ENCODE peak calls at places on chromosomes 16 and 17, in six cellular contexts. One of them, this sample, is unnamed. For H3K9me3, the result is how much of the 10 kb centered on the place peaks cover.

GRCh38 chr17:33889766-33890165 is 365.3 kb upstream of the CCL2 start:
- DNase-seq in Panc1: no peak
- DNase-seq in CD8-positive, alpha-beta memory T cell: no peak
- DNase-seq in small intestine: no peak
- DNase-seq in A549: no peak
- DNase-seq in adipocyte: no peak
- DNase-seq in this sample: no peak

GRCh38 chr17:56595831-56596740 is 2.6 kb downstream of the NOG start:
- DNase-seq in A549: no peak
- DNase-seq in Panc1: no peak
- DNase-seq in small intestine: peak
- DNase-seq in CD8-positive, alpha-beta memory T cell: no peak
- DNase-seq in adipocyte: peak
- DNase-seq in this sample: no peak

GRCh38 chr17:39235555-39236221 is 9.9 kb upstream of the STAC2 start:
- DNase-seq in Panc1: no peak
- DNase-seq in CD8-positive, alpha-beta memory T cell: peak
- DNase-seq in small intestine: peak
- DNase-seq in A549: peak
- DNase-seq in adipocyte: peak
- DNase-seq in this sample: no peak

GRCh38 chr16:75265911-75266701 is 14.7 kb upstream of the BCAR1 start:
- DNase-seq in CD8-positive, alpha-beta memory T cell: no peak
- DNase-seq in A549: peak
- DNase-seq in adipocyte: peak
- DNase-seq in small intestine: peak
- DNase-seq in Panc1: no peak
- DNase-seq in this sample: peak

GRCh38 chr16:48911700-48912099 is 301.7 kb upstream of the N4BP1 start:
- DNase-seq in adipocyte: peak
- DNase-seq in Panc1: no peak
- DNase-seq in CD8-positive, alpha-beta memory T cell: no peak
- DNase-seq in A549: no peak
- DNase-seq in small intestine: no peak
- DNase-seq in this sample: no peak

GRCh38 chr16:777826-778225 is 10.4 kb downstream of the RPUSD1 start:
- DNase-seq in A549: no peak
- DNase-seq in adipocyte: peak
- DNase-seq in CD8-positive, alpha-beta memory T cell: no peak
- DNase-seq in small intestine: no peak
- DNase-seq in Panc1: no peak
- DNase-seq in this sample: no peak

GRCh38 chr17:18980682-18981384 is 23.7 kb downstream of the FAM83G start:
- DNase-seq in A549: no peak
- DNase-seq in Panc1: no peak
- DNase-seq in small intestine: no peak
- DNase-seq in adipocyte: no peak
- DNase-seq in CD8-positive, alpha-beta memory T cell: no peak
- DNase-seq in this sample: no peak

GRCh38 chr17:65712383-65713267 is 151.2 kb upstream of the AXIN2 start:
- DNase-seq in A549: no peak
- DNase-seq in small intestine: no peak
- DNase-seq in adipocyte: no peak
- DNase-seq in CD8-positive, alpha-beta memory T cell: no peak
- DNase-seq in Panc1: no peak
- DNase-seq in this sample: no peak

GRCh38 chr17:80145076-80146075 is 1.6 kb downstream of the EIF4A3 start:
- DNase-seq in Panc1: no peak
- DNase-seq in CD8-positive, alpha-beta memory T cell: no peak
- DNase-seq in adipocyte: peak
- DNase-seq in small intestine: no peak
- DNase-seq in A549: no peak
- DNase-seq in this sample: no peak

GRCh38 chr17:77863814-77864161 is 94.7 kb upstream of the TNRC6C start:
- DNase-seq in small intestine: peak
- DNase-seq in A549: no peak
- DNase-seq in Panc1: no peak
- DNase-seq in adipocyte: no peak
- DNase-seq in CD8-positive, alpha-beta memory T cell: no peak
- DNase-seq in this sample: peak

GRCh38 chr16:57863434-57864160 is 61.3 kb upstream of the KIFC3 start:
- DNase-seq in CD8-positive, alpha-beta memory T cell: no peak
- DNase-seq in adipocyte: peak
- DNase-seq in A549: peak
- DNase-seq in small intestine: peak
- DNase-seq in Panc1: peak
- DNase-seq in this sample: peak

GRCh38 chr16:29158031-29158430 is 173.2 kb downstream of the LAT start:
- DNase-seq in Panc1: no peak
- DNase-seq in A549: no peak
- DNase-seq in adipocyte: no peak
- DNase-seq in small intestine: no peak
- DNase-seq in CD8-positive, alpha-beta memory T cell: no peak
- DNase-seq in this sample: no peak

GRCh38 chr16:76007649-76008048 is 269.6 kb upstream of the CNTNAP4 start:
- DNase-seq in Panc1: no peak
- DNase-seq in A549: no peak
- DNase-seq in adipocyte: no peak
- DNase-seq in CD8-positive, alpha-beta memory T cell: no peak
- DNase-seq in small intestine: no peak
- DNase-seq in this sample: no peak

GRCh38 chr17:66684716-66685115 is 150.2 kb upstream of the CACNG5 start:
- DNase-seq in CD8-positive, alpha-beta memory T cell: no peak
- DNase-seq in A549: no peak
- DNase-seq in small intestine: no peak
- DNase-seq in Panc1: no peak
- DNase-seq in adipocyte: peak
- DNase-seq in this sample: no peak

GRCh38 chr17:77087650-77088454 is 52.9 kb upstream of the SEC14L1 start:
- DNase-seq in small intestine: no peak
- DNase-seq in Panc1: no peak
- DNase-seq in adipocyte: no peak
- DNase-seq in CD8-positive, alpha-beta memory T cell: no peak
- DNase-seq in A549: no peak
- DNase-seq in this sample: no peak

GRCh38 chr16:57614546-57615343 is 13.7 kb upstream of the ADGRG1 start:
- DNase-seq in A549: no peak
- DNase-seq in adipocyte: no peak
- DNase-seq in small intestine: no peak
- DNase-seq in CD8-positive, alpha-beta memory T cell: no peak
- DNase-seq in Panc1: no peak
- DNase-seq in this sample: no peak

DNA sequence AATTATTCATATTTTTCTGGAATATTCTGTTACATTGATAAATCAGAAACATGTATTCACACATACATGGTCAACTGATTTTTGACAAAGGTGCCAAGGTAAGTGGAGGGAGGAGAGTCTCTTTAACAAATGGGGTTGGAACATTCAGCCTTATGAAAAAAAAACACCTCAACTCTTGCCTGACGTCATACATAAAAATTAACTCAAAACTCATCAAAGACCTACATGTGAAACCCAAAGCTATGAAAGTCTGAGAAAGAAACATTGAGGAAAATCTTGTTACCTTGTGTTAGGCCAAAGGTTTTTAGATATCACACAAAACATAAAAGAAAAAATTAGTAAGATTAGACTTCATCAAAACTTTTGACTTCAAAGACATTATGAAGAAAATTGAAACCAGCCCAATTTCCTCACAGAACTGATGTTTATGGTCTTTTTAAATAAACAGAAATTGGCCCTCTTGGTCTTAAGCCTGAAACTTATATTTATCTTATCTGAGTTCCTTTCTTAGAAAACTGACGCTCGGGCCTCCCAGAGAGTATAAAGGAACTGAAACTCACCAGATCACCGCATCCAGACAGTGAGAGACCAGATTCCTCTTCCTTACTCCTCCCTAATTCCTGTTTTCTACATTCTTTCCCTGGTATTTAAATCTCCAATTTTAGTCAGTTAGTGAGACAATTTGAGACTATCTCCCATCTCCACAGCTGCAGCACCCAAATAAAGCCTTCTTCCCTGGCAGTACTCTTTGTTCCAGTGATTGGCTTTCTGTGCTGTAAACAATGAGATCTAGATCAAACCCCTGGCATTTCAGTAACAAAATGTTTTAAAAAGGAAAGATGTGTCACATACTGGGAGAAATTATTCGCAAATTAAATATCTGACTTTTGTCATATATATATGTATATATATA is 4.0 kb downstream of the HYDIN start:
- DNase-seq in adipocyte: no peak
- DNase-seq in CD8-positive, alpha-beta memory T cell: no peak
- DNase-seq in small intestine: no peak
- DNase-seq in A549: no peak
- DNase-seq in Panc1: no peak
- DNase-seq in this sample: no peak
- H3K9me3 ChIP-seq in adipocyte: under half
- H3K9me3 ChIP-seq in CD8-positive, alpha-beta memory T cell: under half
- H3K9me3 ChIP-seq in small intestine: under half
- H3K9me3 ChIP-seq in A549: under half
- H3K9me3 ChIP-seq in Panc1: under half
- H3K9me3 ChIP-seq in this sample: under half

GRCh38 chr17:13694934-13695333 is 93.2 kb upstream of the HS3ST3A1 start:
- DNase-seq in A549: no peak
- DNase-seq in adipocyte: no peak
- DNase-seq in Panc1: no peak
- DNase-seq in small intestine: no peak
- DNase-seq in CD8-positive, alpha-beta memory T cell: no peak
- DNase-seq in this sample: no peak
- H3K9me3 ChIP-seq in A549: under half
- H3K9me3 ChIP-seq in adipocyte: under half
- H3K9me3 ChIP-seq in Panc1: under half
- H3K9me3 ChIP-seq in small intestine: under half
- H3K9me3 ChIP-seq in CD8-positive, alpha-beta memory T cell: under half
- H3K9me3 ChIP-seq in this sample: half or more

GRCh38 chr16:35480988-35481387 is 2021.6 kb downstream of the TP53TG3F start:
- DNase-seq in small intestine: no peak
- DNase-seq in adipocyte: no peak
- DNase-seq in A549: no peak
- DNase-seq in CD8-positive, alpha-beta memory T cell: no peak
- DNase-seq in Panc1: no peak
- DNase-seq in this sample: no peak

GRCh38 chr16:35480361-35480760 is 2020.9 kb downstream of the TP53TG3F start:
- DNase-seq in A549: no peak
- DNase-seq in adipocyte: no peak
- DNase-seq in CD8-positive, alpha-beta memory T cell: no peak
- DNase-seq in Panc1: no peak
- DNase-seq in small intestine: no peak
- DNase-seq in this sample: no peak

GRCh38 chr16:35485915-35486314 is 2026.5 kb downstream of the TP53TG3F start:
- DNase-seq in Panc1: no peak
- DNase-seq in CD8-positive, alpha-beta memory T cell: no peak
- DNase-seq in small intestine: no peak
- DNase-seq in A549: no peak
- DNase-seq in adipocyte: no peak
- DNase-seq in this sample: no peak
- H3K9me3 ChIP-seq in Panc1: under half
- H3K9me3 ChIP-seq in CD8-positive, alpha-beta memory T cell: under half
- H3K9me3 ChIP-seq in small intestine: under half
- H3K9me3 ChIP-seq in A549: under half
- H3K9me3 ChIP-seq in adipocyte: under half
- H3K9me3 ChIP-seq in this sample: under half

DNA sequence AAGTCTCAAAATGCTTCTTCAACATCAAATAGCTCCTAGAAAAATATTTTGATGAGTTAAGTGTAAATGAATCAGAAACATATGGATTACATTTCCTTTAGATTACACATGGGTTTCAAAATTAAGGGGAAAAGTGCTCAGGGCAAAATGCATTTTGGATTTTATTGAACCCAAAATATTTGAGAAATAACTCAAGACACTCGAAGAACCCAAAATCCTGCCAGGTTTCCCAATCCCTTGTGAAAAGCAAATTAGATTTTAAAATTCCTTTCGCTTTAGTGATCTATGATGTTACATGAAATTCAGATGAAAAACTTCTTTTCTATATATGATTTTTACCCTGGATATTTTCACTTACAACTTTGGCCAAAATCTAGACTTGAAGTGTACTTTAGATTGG is 847.4 kb upstream of the SOX9 start:
- DNase-seq in Panc1: no peak
- DNase-seq in CD8-positive, alpha-beta memory T cell: no peak
- DNase-seq in adipocyte: no peak
- DNase-seq in A549: no peak
- DNase-seq in small intestine: no peak
- DNase-seq in this sample: no peak
- H3K9me3 ChIP-seq in Panc1: under half
- H3K9me3 ChIP-seq in CD8-positive, alpha-beta memory T cell: under half
- H3K9me3 ChIP-seq in adipocyte: under half
- H3K9me3 ChIP-seq in A549: under half
- H3K9me3 ChIP-seq in small intestine: under half
- H3K9me3 ChIP-seq in this sample: under half

DNA sequence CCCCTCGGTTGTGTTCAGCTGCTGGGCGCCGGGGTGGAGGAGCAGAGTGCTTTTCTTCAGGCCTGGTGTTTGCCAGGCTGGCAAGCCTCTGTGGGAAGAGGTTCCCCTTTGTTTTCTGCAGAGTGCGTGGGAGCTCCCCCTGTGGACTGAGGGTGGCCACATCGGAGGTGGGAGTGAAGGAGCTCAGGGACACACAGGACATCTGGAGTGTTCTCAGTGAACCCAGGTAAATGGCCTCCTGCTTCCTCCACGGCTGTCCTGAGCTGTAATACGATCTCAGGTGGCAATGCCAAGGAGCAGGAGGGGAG is 39.2 kb upstream of the IRF8 start:
- DNase-seq in small intestine: no peak
- DNase-seq in Panc1: no peak
- DNase-seq in CD8-positive, alpha-beta memory T cell: no peak
- DNase-seq in A549: no peak
- DNase-seq in adipocyte: no peak
- DNase-seq in this sample: no peak
- H3K9me3 ChIP-seq in small intestine: under half
- H3K9me3 ChIP-seq in Panc1: under half
- H3K9me3 ChIP-seq in CD8-positive, alpha-beta memory T cell: under half
- H3K9me3 ChIP-seq in A549: under half
- H3K9me3 ChIP-seq in adipocyte: under half
- H3K9me3 ChIP-seq in this sample: under half

GRCh38 chr17:60493847-60494321 is 32.2 kb downstream of the APPBP2 start:
- DNase-seq in Panc1: no peak
- DNase-seq in CD8-positive, alpha-beta memory T cell: no peak
- DNase-seq in A549: no peak
- DNase-seq in adipocyte: peak
- DNase-seq in small intestine: no peak
- DNase-seq in this sample: no peak

GRCh38 chr17:60491771-60492170 is 34.3 kb downstream of the APPBP2 start:
- DNase-seq in Panc1: no peak
- DNase-seq in small intestine: no peak
- DNase-seq in adipocyte: no peak
- DNase-seq in A549: no peak
- DNase-seq in CD8-positive, alpha-beta memory T cell: no peak
- DNase-seq in this sample: no peak

GRCh38 chr17:60496051-60496450 is 30.0 kb downstream of the APPBP2 start:
- DNase-seq in adipocyte: no peak
- DNase-seq in A549: no peak
- DNase-seq in CD8-positive, alpha-beta memory T cell: no peak
- DNase-seq in Panc1: no peak
- DNase-seq in small intestine: no peak
- DNase-seq in this sample: no peak

GRCh38 chr17:60495260-60495659 is 30.8 kb downstream of the APPBP2 start:
- DNase-seq in adipocyte: no peak
- DNase-seq in CD8-positive, alpha-beta memory T cell: no peak
- DNase-seq in Panc1: no peak
- DNase-seq in A549: no peak
- DNase-seq in small intestine: no peak
- DNase-seq in this sample: no peak
- H3K9me3 ChIP-seq in adipocyte: under half
- H3K9me3 ChIP-seq in CD8-positive, alpha-beta memory T cell: under half
- H3K9me3 ChIP-seq in Panc1: under half
- H3K9me3 ChIP-seq in A549: under half
- H3K9me3 ChIP-seq in small intestine: under half
- H3K9me3 ChIP-seq in this sample: under half

This sample was measured in heart right ventricle.